ENCODE peak calls at places on chromosome 12, in nine cellular contexts. F is body of pancreas; I is fibroblast of the aortic adventitia; U is CD4-positive, alpha-beta memory T cell; S is GM23248; L is lung; D is hepatocyte; O is epithelial cell of esophagus; H is heart right ventricle. Z is an unnamed sample.

GRCh38 chr12:96239711-96240234 is 45.6 kb downstream of the ELK3 start:
- DNase-seq in F (no peak), I (no peak), U (no peak), S (peak), L (no peak), D (peak), O (no peak), H (peak), Z (no peak)

GRCh38 chr12:17618831-17619230 is 471.2 kb downstream of the RERGL start:
- DNase-seq in F (no peak), I (no peak), U (no peak), S (no peak), L (no peak), D (no peak), O (no peak), H (no peak), Z (no peak)

GRCh38 chr12:114933428-114934160 is 249.6 kb upstream of the TBX3 start:
- DNase-seq in F (no peak), I (peak), U (no peak), S (peak), L (no peak), D (peak), O (peak), H (no peak), Z (no peak)

GRCh38 chr12:88245905-88246304 is 103.8 kb downstream of the TMTC3 start:
- DNase-seq in F (no peak), I (peak), U (no peak), S (peak), L (no peak), D (no peak), O (no peak), H (no peak), Z (no peak)

GRCh38 chr12:3656946-3657622 is 95.8 kb downstream of the CRACR2A start:
- DNase-seq in F (no peak), I (no peak), U (no peak), S (no peak), L (no peak), D (no peak), O (no peak), H (no peak), Z (no peak)

GRCh38 chr12:14714437-14714836 is 18.0 kb upstream of the GUCY2C start:
- DNase-seq in F (no peak), I (no peak), U (no peak), S (no peak), L (no peak), D (no peak), O (no peak), H (no peak), Z (peak)

GRCh38 chr12:52087961-52088820 is 8.7 kb downstream of the SMIM41 start:
- DNase-seq in F (no peak), I (no peak), U (no peak), S (no peak), L (no peak), D (no peak), O (no peak), H (no peak), Z (peak)

GRCh38 chr12:2900642-2901041 is 10.0 kb downstream of the TULP3 start:
- DNase-seq in F (no peak), I (no peak), U (no peak), S (no peak), L (no peak), D (no peak), O (no peak), H (no peak), Z (no peak)

GRCh38 chr12:27123642-27124041 is 41.3 kb upstream of the C12orf71 start:
- DNase-seq in F (no peak), I (peak), U (peak), S (peak), L (no peak), D (no peak), O (peak), H (no peak), Z (no peak)

GRCh38 chr12:86256169-86256568 is at the start of gene MGAT4C:
- DNase-seq in F (no peak), I (no peak), U (no peak), S (no peak), L (no peak), D (peak), O (peak), H (no peak), Z (no peak)

GRCh38 chr12:5921966-5922365 is 23.1 kb downstream of the ANO2 start:
- DNase-seq in F (no peak), I (no peak), U (no peak), S (no peak), L (no peak), D (no peak), O (no peak), H (no peak), Z (no peak)

GRCh38 chr12:43277630-43278267 is 274.3 kb downstream of the ADAMTS20 start:
- DNase-seq in F (no peak), I (peak), U (no peak), S (peak), L (no peak), D (peak), O (peak), H (no peak), Z (no peak)

GRCh38 chr12:125093681-125094025 is 28.4 kb downstream of the AACS start:
- DNase-seq in F (no peak), I (no peak), U (no peak), S (no peak), L (no peak), D (no peak), O (no peak), H (no peak), Z (peak)

GRCh38 chr12:6936642-6937480 is 6.8 kb upstream of the RNU7-1 start:
- DNase-seq in F (no peak), I (no peak), U (peak), S (no peak), L (no peak), D (no peak), O (no peak), H (no peak), Z (peak)

GRCh38 chr12:49796606-49797451 is 31.4 kb downstream of the NCKAP5L start:
- DNase-seq in F (no peak), I (no peak), U (no peak), S (no peak), L (no peak), D (no peak), O (no peak), H (no peak), Z (peak)

GRCh38 chr12:6928703-6929407 is 1.1 kb downstream of the ATN1 start:
- DNase-seq in F (no peak), I (no peak), U (no peak), S (peak), L (no peak), D (no peak), O (no peak), H (no peak), Z (no peak)

GRCh38 chr12:93020225-93020997 is 91.3 kb upstream of the EEA1 start:
- DNase-seq in F (peak), I (no peak), U (no peak), S (no peak), L (no peak), D (peak), O (peak), H (no peak), Z (no peak)

GRCh38 chr12:32615441-32615840 is 63.7 kb upstream of the DNM1L start:
- DNase-seq in F (no peak), I (no peak), U (no peak), S (no peak), L (no peak), D (peak), O (no peak), H (no peak), Z (peak)

GRCh38 chr12:11823593-11823992 is 174.1 kb downstream of the ETV6 start:
- DNase-seq in F (no peak), I (no peak), U (no peak), S (no peak), L (no peak), D (no peak), O (no peak), H (no peak), Z (no peak)

GRCh38 chr12:11824069-11824468 is 174.6 kb downstream of the ETV6 start:
- DNase-seq in F (no peak), I (no peak), U (no peak), S (no peak), L (no peak), D (no peak), O (no peak), H (no peak), Z (no peak)

GRCh38 chr12:11821386-11821785 is 171.9 kb downstream of the ETV6 start:
- DNase-seq in F (no peak), I (no peak), U (no peak), S (no peak), L (no peak), D (no peak), O (no peak), H (no peak), Z (no peak)

GRCh38 chr12:11822071-11822818 is 172.8 kb downstream of the ETV6 start:
- DNase-seq in F (peak), I (peak), U (peak), S (peak), L (no peak), D (no peak), O (peak), H (no peak), Z (no peak)

GRCh38 chr12:11823043-11823442 is 173.6 kb downstream of the ETV6 start:
- DNase-seq in F (no peak), I (peak), U (no peak), S (peak), L (no peak), D (no peak), O (no peak), H (no peak), Z (no peak)
- H3K4me3 ChIP-seq in F (no peak), I (no peak), U (no peak), S (no peak), L (no peak), D (no peak), O (no peak), H (no peak), Z (no peak)

DNA sequence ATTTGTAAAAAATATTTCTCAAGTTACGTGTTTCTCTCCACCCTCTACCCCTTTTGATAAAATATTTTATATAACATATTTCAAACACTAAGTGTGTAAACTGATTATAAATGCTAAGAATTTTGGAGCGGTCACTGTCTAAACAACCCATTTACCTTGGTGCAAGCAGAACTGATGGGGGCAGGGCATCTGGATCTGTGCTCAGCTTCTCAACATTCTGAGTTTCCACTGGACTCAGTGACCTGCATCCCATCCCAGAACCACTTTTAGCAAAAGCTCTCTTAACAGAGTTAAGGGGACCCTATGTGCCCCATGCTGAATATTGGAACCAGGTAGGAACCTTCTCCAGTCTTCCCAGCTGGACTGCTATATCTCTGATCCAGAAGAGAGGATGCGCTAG is 53.5 kb downstream of the CKAP4 start:
- DNase-seq in F (no peak), I (no peak), U (no peak), S (no peak), L (no peak), D (no peak), O (no peak), H (no peak), Z (no peak)
- H3K4me3 ChIP-seq in F (no peak), I (no peak), U (no peak), S (no peak), L (no peak), D (no peak), O (no peak), H (no peak), Z (no peak)

GRCh38 chr12:23202746-23203145 is 577.8 kb downstream of the ETNK1 start:
- DNase-seq in F (no peak), I (no peak), U (no peak), S (no peak), L (no peak), D (no peak), O (no peak), H (no peak), Z (no peak)

GRCh38 chr12:23193552-23193951 is 568.6 kb downstream of the ETNK1 start:
- DNase-seq in F (no peak), I (no peak), U (no peak), S (no peak), L (no peak), D (no peak), O (no peak), H (no peak), Z (no peak)

GRCh38 chr12:23197266-23197665 is 572.3 kb downstream of the ETNK1 start:
- DNase-seq in F (no peak), I (peak), U (no peak), S (peak), L (no peak), D (no peak), O (peak), H (no peak), Z (no peak)
- H3K4me3 ChIP-seq in F (no peak), I (no peak), U (no peak), S (no peak), L (no peak), D (no peak), O (no peak), H (no peak), Z (no peak)

DNA sequence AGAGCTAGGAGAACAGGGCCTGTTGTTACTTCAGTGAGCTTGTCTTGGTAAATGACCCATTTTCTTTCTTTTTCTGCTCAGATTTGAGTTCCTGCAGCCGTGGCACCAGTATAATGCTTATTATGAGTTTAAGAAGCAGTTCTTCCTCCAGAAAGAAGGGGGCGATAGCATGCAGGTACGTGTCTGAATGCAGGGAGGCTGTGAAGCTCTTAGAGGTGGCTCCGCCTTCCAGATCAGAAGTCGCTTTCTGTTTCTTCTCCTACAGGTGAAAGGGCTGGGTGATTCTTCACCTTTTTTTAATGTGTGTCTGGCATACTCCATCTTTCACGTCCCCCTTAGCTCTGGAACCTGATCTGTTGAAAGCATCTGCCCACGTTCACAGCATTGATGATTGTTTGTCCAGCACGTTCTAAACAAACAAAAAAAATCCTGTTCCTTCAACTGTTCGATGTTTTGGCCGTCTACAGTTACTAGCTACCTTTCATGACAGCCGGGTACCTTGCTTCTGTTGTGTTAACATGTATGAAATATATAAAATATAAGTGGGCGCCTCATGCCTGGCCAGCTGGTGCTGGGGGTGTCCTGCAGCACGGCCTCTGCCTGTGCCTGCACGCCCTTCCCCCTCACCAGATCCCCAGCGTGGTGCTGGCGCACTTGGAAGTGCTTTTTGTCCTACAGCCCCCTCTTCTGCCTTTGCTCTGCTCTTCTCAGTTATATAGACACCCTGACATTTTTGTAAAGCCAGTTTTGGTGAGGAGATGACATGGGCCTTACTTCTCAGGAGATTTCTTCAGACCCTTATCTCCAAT is 44.6 kb downstream of the SFSWAP start:
- DNase-seq in F (no peak), I (peak), U (peak), S (peak), L (no peak), D (peak), O (peak), H (no peak), Z (peak)
- H3K4me3 ChIP-seq in F (no peak), I (no peak), U (no peak), S (no peak), L (no peak), D (no peak), O (no peak), H (no peak), Z (no peak)

DNA sequence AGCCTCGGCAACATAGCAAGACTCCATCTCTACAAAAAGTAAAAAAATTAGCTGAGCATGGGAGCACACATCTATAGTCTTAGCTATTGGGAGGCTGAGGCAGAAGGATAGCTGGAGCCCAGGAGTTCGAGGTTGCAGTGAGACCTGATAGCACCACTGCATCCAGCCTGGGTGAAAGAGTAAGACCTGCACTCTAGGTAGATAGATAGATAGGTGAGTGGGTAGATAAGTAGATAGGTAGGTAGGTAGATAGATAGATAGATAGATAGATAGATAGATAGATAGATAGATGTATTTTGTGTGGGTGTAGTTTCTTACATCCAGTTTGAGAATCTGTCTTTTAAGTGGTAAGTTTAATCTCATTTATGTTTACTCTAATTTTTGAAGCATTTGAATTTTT is 72.8 kb downstream of the IFT81 start:
- DNase-seq in F (no peak), I (no peak), U (no peak), S (no peak), L (no peak), D (no peak), O (no peak), H (no peak), Z (no peak)
- H3K4me3 ChIP-seq in F (no peak), I (no peak), U (no peak), S (no peak), L (no peak), D (no peak), O (no peak), H (no peak), Z (no peak)